ENCODE peak calls at places on chromosomes 5 and 9, in four cellular contexts. M is HCT116, Q is K562, Z is GM12878. I is an unnamed sample.

GRCh38 chr5:167708449-167708848 is 583.0 kb upstream of the WWC1 start:
- DNase-seq in Q (no peak), Z (no peak), M (no peak), I (no peak)

GRCh38 chr9:135703726-135704125 is 1.7 kb downstream of the KCNT1 start:
- DNase-seq in Z (no peak), M (no peak), Q (no peak), I (peak; percentile 68)

GRCh38 chr9:133405508-133406009 is 12.3 kb downstream of the REXO4 start:
- DNase-seq in Q (no peak), M (no peak), Z (no peak), I (no peak)

GRCh38 chr9:21964925-21965385 is 29.2 kb downstream of the CDKN2A start:
- DNase-seq in Z (no peak), M (no peak), Q (no peak), I (no peak)

GRCh38 chr9:35835216-35835604 is 6.2 kb downstream of the TMEM8B start:
- DNase-seq in M (no peak), Q (peak; percentile 29), Z (no peak), I (no peak)

GRCh38 chr9:37776328-37776727 is 8.5 kb downstream of the EXOSC3 start:
- DNase-seq in Z (no peak), M (no peak), Q (no peak), I (no peak)

GRCh38 chr9:135717410-135717809 is 15.4 kb downstream of the KCNT1 start:
- DNase-seq in Z (no peak), Q (no peak), M (no peak), I (no peak)

GRCh38 chr9:14312721-14313377 is 1.1 kb downstream of the NFIB start:
- DNase-seq in Z (no peak), Q (peak; percentile 28), M (no peak), I (peak; percentile 71)

GRCh38 chr5:83487155-83487554 is 15.6 kb downstream of the VCAN start:
- DNase-seq in Q (no peak), M (no peak), Z (no peak), I (no peak)

GRCh38 chr9:79862921-79863890 is 291.4 kb downstream of the TLE4 start:
- DNase-seq in M (no peak), Z (no peak), Q (no peak), I (no peak)

GRCh38 chr9:84340535-84340934 is at the start of gene SLC28A3:
- DNase-seq in Z (no peak), Q (no peak), M (no peak), I (no peak)

DNA sequence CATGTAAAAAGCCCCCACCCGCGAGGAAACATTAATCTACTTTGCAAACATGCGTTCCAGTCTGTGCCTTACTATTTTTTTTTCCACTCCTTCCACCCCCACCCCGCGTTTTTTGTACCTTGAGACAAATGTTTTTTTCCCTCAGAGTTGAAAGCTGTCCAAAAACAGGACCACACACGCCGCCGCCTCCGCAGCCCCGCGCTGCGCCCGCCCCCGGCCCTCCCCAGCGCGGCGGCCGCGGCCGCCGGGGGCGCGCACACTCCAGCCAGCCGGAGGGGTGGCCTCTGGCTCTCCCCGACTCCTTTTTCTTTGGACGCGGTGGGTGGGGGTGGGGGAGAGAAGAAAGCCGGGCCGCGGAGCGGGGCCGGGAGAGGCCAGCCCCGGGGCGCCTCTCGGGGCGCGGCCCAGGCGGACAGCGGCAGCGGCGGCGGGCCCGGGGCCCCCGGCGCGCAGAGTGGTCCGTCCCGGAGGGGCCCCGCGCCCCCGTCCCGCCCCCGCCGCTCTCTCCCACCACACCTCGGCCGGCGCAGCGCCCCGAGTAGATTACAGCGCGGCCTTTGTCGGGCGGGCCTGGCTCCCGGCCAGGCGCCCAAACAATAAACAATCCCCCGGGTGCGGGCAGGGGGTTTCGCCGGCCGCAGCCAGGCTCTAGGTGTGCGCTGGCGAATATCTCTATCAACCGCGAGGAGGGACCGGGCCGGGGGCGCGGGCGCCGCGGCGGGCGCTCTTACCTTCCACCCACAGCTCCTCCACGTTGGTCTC is 10.9 kb downstream of the PTCH1 start:
- DNase-seq in Q (peak; percentile 84), M (no peak), Z (no peak), I (no peak)
- TF ChIP-seq EGR1 in Q (peak; percentile 79), M (no peak), Z (peak; percentile 87), I (peak; percentile 67)

GRCh38 chr9:88041447-88041846 is 67.1 kb upstream of the CDK20 start:
- DNase-seq in Z (no peak), M (no peak), Q (no peak), I (no peak)
- TF ChIP-seq CEBPB in Z (no peak), M (no peak), Q (no peak), I (no peak)

GRCh38 chr5:138445547-138446271 is 6.9 kb downstream of the REEP2 start:
- DNase-seq in M (no peak), Z (no peak), Q (peak; percentile 62), I (no peak)

GRCh38 chr5:138450971-138451370 is 12.1 kb downstream of the REEP2 start:
- DNase-seq in Q (no peak), Z (no peak), M (no peak), I (no peak)

GRCh38 chr5:138449501-138450239 is 10.8 kb downstream of the REEP2 start:
- DNase-seq in Q (peak; percentile 90), M (peak; percentile 52), Z (no peak), I (no peak)

GRCh38 chr5:138448070-138448469 is 9.2 kb downstream of the REEP2 start:
- DNase-seq in Q (no peak), Z (no peak), M (no peak), I (no peak)

GRCh38 chr5:138448481-138449398 is 9.9 kb downstream of the REEP2 start:
- DNase-seq in M (no peak), Q (no peak), Z (no peak), I (no peak)
- TF ChIP-seq EGR1 in M (no peak), Q (no peak), Z (no peak), I (no peak)

GRCh38 chr9:32906213-32906612 is 95.2 kb downstream of the APTX start:
- DNase-seq in Z (peak; percentile 38), M (no peak), Q (no peak), I (no peak)
- TF ChIP-seq CEBPB in Z (no peak), M (no peak), Q (no peak), I (no peak)